ENCODE peak calls at places on chromosomes 5 and 9, in seven cellular contexts. One of them, this sample, is unnamed.

GRCh38 chr5:12794476-12795332 is 890.5 kb upstream of the CTNND2 start:
- DNase-seq in stimulated activated CD4-positive, alpha-beta T cell treated with anti-CD3 and anti-CD28 coated beads, Interleukin-2, amount 100 ng/mL, for 48 hours: no peak
- DNase-seq in frontal cortex: no peak
- DNase-seq in globus pallidus: no peak
- DNase-seq in heart left ventricle: peak
- DNase-seq in posterior cingulate gyrus: no peak
- DNase-seq in suprapubic skin: no peak
- DNase-seq in this sample: no peak

GRCh38 chr5:172334196-172334595 is 50.6 kb upstream of the UBTD2 start:
- DNase-seq in heart left ventricle: no peak
- DNase-seq in suprapubic skin: no peak
- DNase-seq in stimulated activated CD4-positive, alpha-beta T cell treated with anti-CD3 and anti-CD28 coated beads, Interleukin-2, amount 100 ng/mL, for 48 hours: no peak
- DNase-seq in frontal cortex: no peak
- DNase-seq in posterior cingulate gyrus: no peak
- DNase-seq in globus pallidus: no peak
- DNase-seq in this sample: no peak

GRCh38 chr9:94443039-94443722 is 111.7 kb upstream of the PCAT7 start:
- DNase-seq in suprapubic skin: no peak
- DNase-seq in globus pallidus: no peak
- DNase-seq in frontal cortex: no peak
- DNase-seq in stimulated activated CD4-positive, alpha-beta T cell treated with anti-CD3 and anti-CD28 coated beads, Interleukin-2, amount 100 ng/mL, for 48 hours: no peak
- DNase-seq in heart left ventricle: no peak
- DNase-seq in posterior cingulate gyrus: no peak
- DNase-seq in this sample: no peak

GRCh38 chr9:108184941-108185340 is 670.8 kb downstream of the ACTL7B start:
- DNase-seq in posterior cingulate gyrus: peak
- DNase-seq in globus pallidus: no peak
- DNase-seq in suprapubic skin: no peak
- DNase-seq in stimulated activated CD4-positive, alpha-beta T cell treated with anti-CD3 and anti-CD28 coated beads, Interleukin-2, amount 100 ng/mL, for 48 hours: no peak
- DNase-seq in frontal cortex: no peak
- DNase-seq in heart left ventricle: no peak
- DNase-seq in this sample: no peak

GRCh38 chr5:168916266-168916665 is 337.1 kb upstream of the PANK3 start:
- DNase-seq in stimulated activated CD4-positive, alpha-beta T cell treated with anti-CD3 and anti-CD28 coated beads, Interleukin-2, amount 100 ng/mL, for 48 hours: no peak
- DNase-seq in frontal cortex: no peak
- DNase-seq in heart left ventricle: no peak
- DNase-seq in suprapubic skin: no peak
- DNase-seq in globus pallidus: no peak
- DNase-seq in posterior cingulate gyrus: no peak
- DNase-seq in this sample: no peak

GRCh38 chr5:176817369-176817841 is 7.0 kb downstream of the UNC5A start:
- DNase-seq in globus pallidus: no peak
- DNase-seq in stimulated activated CD4-positive, alpha-beta T cell treated with anti-CD3 and anti-CD28 coated beads, Interleukin-2, amount 100 ng/mL, for 48 hours: no peak
- DNase-seq in heart left ventricle: no peak
- DNase-seq in posterior cingulate gyrus: no peak
- DNase-seq in suprapubic skin: no peak
- DNase-seq in frontal cortex: no peak
- DNase-seq in this sample: no peak

GRCh38 chr5:142280066-142281011 is 44.5 kb downstream of the SPRY4 start:
- DNase-seq in posterior cingulate gyrus: no peak
- DNase-seq in stimulated activated CD4-positive, alpha-beta T cell treated with anti-CD3 and anti-CD28 coated beads, Interleukin-2, amount 100 ng/mL, for 48 hours: no peak
- DNase-seq in heart left ventricle: peak
- DNase-seq in globus pallidus: no peak
- DNase-seq in frontal cortex: no peak
- DNase-seq in suprapubic skin: no peak
- DNase-seq in this sample: peak

GRCh38 chr9:116978155-116978554 is 291.1 kb downstream of the TRIM32 start:
- DNase-seq in globus pallidus: no peak
- DNase-seq in stimulated activated CD4-positive, alpha-beta T cell treated with anti-CD3 and anti-CD28 coated beads, Interleukin-2, amount 100 ng/mL, for 48 hours: no peak
- DNase-seq in frontal cortex: no peak
- DNase-seq in suprapubic skin: no peak
- DNase-seq in posterior cingulate gyrus: no peak
- DNase-seq in heart left ventricle: no peak
- DNase-seq in this sample: no peak

GRCh38 chr5:52359261-52359660 is 428.5 kb upstream of the ITGA1 start:
- DNase-seq in posterior cingulate gyrus: no peak
- DNase-seq in suprapubic skin: no peak
- DNase-seq in heart left ventricle: no peak
- DNase-seq in stimulated activated CD4-positive, alpha-beta T cell treated with anti-CD3 and anti-CD28 coated beads, Interleukin-2, amount 100 ng/mL, for 48 hours: no peak
- DNase-seq in globus pallidus: no peak
- DNase-seq in frontal cortex: no peak
- DNase-seq in this sample: no peak

GRCh38 chr5:143599474-143599873 is 196.0 kb upstream of the NR3C1 start:
- DNase-seq in globus pallidus: no peak
- DNase-seq in stimulated activated CD4-positive, alpha-beta T cell treated with anti-CD3 and anti-CD28 coated beads, Interleukin-2, amount 100 ng/mL, for 48 hours: no peak
- DNase-seq in heart left ventricle: no peak
- DNase-seq in posterior cingulate gyrus: no peak
- DNase-seq in suprapubic skin: no peak
- DNase-seq in frontal cortex: no peak
- DNase-seq in this sample: no peak

GRCh38 chr9:73841018-73841417 is 656.1 kb upstream of the RORB start:
- DNase-seq in heart left ventricle: no peak
- DNase-seq in posterior cingulate gyrus: no peak
- DNase-seq in stimulated activated CD4-positive, alpha-beta T cell treated with anti-CD3 and anti-CD28 coated beads, Interleukin-2, amount 100 ng/mL, for 48 hours: no peak
- DNase-seq in frontal cortex: no peak
- DNase-seq in suprapubic skin: no peak
- DNase-seq in globus pallidus: no peak
- DNase-seq in this sample: no peak

GRCh38 chr9:4417578-4418325 is 72.5 kb upstream of the SLC1A1 start:
- DNase-seq in stimulated activated CD4-positive, alpha-beta T cell treated with anti-CD3 and anti-CD28 coated beads, Interleukin-2, amount 100 ng/mL, for 48 hours: no peak
- DNase-seq in posterior cingulate gyrus: no peak
- DNase-seq in heart left ventricle: no peak
- DNase-seq in suprapubic skin: no peak
- DNase-seq in frontal cortex: no peak
- DNase-seq in globus pallidus: no peak
- DNase-seq in this sample: no peak

This sample was measured in progenitor cell of endocrine pancreas.